ENCODE peak calls at places on chromosomes 4 and X, in four cellular contexts. T is left ventricle myocardium inferior, Z is NT2/D1, S is heart right ventricle. D is an unnamed sample. For H3K4me1, the result is how much of the 10 kb centered on the place peaks cover.

GRCh38 chr4:3759236-3759635 is 6.9 kb upstream of the ADRA2C start:
- DNase-seq in T (no peak), Z (no peak), S (no peak), D (no peak)

GRCh38 chr4:83772680-83773079 is 236.8 kb downstream of the GPAT3 start:
- DNase-seq in T (no peak), Z (no peak), S (no peak), D (no peak)

GRCh38 chrX:39948564-39948963 is 149.2 kb downstream of the BCOR start:
- DNase-seq in T (no peak), Z (no peak), S (no peak), D (no peak)

GRCh38 chr4:114077610-114078009 is 98.2 kb upstream of the ARSJ start:
- DNase-seq in T (no peak), Z (no peak), S (no peak), D (no peak)

GRCh38 chr4:7769936-7770674 is 169.6 kb downstream of the AFAP1 start:
- DNase-seq in T (peak), Z (peak), S (no peak), D (peak)

GRCh38 chr4:157115613-157116340 is 39.8 kb downstream of the GLRB start:
- DNase-seq in T (no peak), Z (no peak), S (no peak), D (no peak)

GRCh38 chrX:69503835-69504625 is at the start of gene NALF2:
- DNase-seq in T (peak), Z (peak), S (peak), D (peak)

GRCh38 chr4:154018659-154019058 is 229.8 kb upstream of the SFRP2 start:
- DNase-seq in T (no peak), Z (peak), S (no peak), D (no peak)

GRCh38 chr4:183097251-183098079 is 1.6 kb upstream of the WWC2 start:
- DNase-seq in T (peak), Z (no peak), S (peak), D (no peak)
- H3K4me1 ChIP-seq in T (under half), Z (under half), S (under half), D (under half)

DNA sequence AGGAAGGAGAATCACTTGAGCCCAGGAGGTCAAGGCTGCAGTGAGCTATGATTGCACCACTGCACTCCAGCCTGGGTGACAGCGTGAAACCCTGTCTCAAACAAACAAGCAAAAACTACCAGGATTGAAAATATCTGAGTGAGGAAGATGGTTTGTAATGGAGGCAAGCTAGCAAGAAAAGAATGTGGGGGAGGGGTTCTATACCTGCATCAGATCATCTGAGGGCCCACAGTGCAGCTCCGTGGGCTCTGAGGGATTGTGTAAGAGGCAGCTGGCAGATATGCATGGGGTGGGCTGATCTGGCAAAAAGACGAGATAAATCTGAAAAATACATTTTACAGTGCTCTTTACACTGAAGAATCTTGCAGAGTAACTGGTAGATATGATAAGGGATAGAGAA is 28.9 kb upstream of the CHRNA9 start:
- DNase-seq in T (no peak), Z (no peak), S (no peak), D (no peak)
- H3K4me1 ChIP-seq in T (under half), Z (under half), S (under half), D (under half)

DNA sequence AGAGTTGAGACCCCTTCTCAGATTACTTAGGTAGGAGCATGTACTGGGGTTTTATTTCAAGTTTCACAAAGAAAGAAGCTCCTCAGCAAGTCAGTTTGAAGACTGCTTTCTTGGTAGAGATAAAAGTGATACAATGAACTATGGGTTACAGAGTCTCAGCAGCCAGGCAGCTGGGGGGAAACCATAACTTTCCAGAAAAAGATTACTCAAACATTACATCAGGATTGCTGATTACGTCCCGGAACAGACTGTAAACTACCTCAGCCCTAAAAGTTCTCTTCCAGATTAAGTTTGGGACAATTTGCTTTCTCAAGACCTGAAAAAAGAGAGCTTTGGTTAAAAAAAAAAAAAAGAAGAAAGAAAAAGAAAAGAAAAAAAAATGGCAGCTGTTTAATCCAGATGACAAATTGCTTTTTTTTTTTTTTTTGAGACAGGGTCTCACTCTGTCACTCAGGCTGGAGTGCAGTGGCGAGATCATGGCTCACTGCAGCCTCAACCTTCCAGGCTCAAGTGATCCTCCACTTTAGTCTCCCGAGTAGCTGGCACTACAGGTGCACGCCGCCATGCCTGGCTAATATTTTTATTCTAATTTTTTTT is 16.6 kb downstream of the SAT1 start:
- DNase-seq in T (no peak), Z (no peak), S (no peak), D (no peak)
- H3K4me1 ChIP-seq in T (under half), Z (under half), S (under half), D (under half)

GRCh38 chrX:130083656-130084382 is 26.5 kb downstream of the ELF4 start:
- DNase-seq in T (no peak), Z (no peak), S (no peak), D (no peak)

GRCh38 chrX:130081421-130082045 is 28.8 kb downstream of the ELF4 start:
- DNase-seq in T (no peak), Z (no peak), S (peak), D (no peak)

GRCh38 chrX:130083107-130083490 is 27.2 kb downstream of the ELF4 start:
- DNase-seq in T (no peak), Z (no peak), S (no peak), D (no peak)

GRCh38 chrX:130080791-130081367 is 29.4 kb downstream of the ELF4 start:
- DNase-seq in T (no peak), Z (no peak), S (no peak), D (peak)

GRCh38 chrX:130082244-130083106 is 27.8 kb downstream of the ELF4 start:
- DNase-seq in T (peak), Z (no peak), S (peak), D (peak)
- H3K4me1 ChIP-seq in T (under half), Z (under half), S (under half), D (under half)

GRCh38 chrX:154094833-154095232 is 2.7 kb downstream of the MECP2 start:
- DNase-seq in T (no peak), Z (no peak), S (no peak), D (no peak)
- H3K4me1 ChIP-seq in T (half or more), Z (under half), S (half or more), D (under half)

DNA sequence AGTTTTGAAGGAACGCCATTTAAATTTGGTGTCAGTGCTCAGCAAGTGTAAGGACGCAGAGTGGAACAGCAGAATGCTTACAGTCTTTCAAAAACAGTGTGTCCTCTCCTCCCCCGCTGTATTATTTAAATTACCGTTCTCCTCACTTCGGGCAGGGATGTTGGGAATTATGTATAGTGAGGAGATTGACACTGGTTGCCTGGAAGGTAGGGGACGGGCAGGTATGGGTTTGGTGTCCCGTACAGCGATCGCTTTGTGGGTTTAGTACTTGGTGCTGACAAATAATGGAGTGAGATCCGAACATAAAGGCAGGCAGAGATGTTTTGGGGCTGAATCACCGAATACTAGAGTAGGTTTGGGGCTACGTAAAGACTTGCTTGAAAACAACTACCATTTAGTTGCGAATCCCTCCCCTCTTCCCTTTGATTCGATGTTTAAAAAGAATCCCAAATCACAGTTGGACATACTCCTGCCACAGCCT is 2.1 kb upstream of the NKX3-2 start:
- DNase-seq in T (no peak), Z (no peak), S (no peak), D (no peak)
- H3K4me1 ChIP-seq in T (half or more), Z (under half), S (half or more), D (under half)

GRCh38 chrX:2710041-2710471 is 19.0 kb downstream of the CD99 start:
- DNase-seq in T (no peak), Z (no peak), S (no peak), D (no peak)
- H3K4me1 ChIP-seq in T (half or more), Z (under half), S (half or more), D (under half)

D was measured in mucosa of descending colon.